ENCODE peak calls at places on chromosomes 1 and 21, in five cellular contexts. One of them, this sample, is unnamed.

GRCh38 chr1:176374967-176375569 is 87.9 kb upstream of the PAPPA2 start:
- DNase-seq in naive thymus-derived CD4-positive, alpha-beta T cell: peak
- DNase-seq in upper lobe of right lung: peak
- DNase-seq in Panc1: peak
- DNase-seq in heart left ventricle: peak
- DNase-seq in this sample: peak

GRCh38 chr1:25754421-25755195 is 45.4 kb upstream of the SELENON start:
- DNase-seq in naive thymus-derived CD4-positive, alpha-beta T cell: no peak
- DNase-seq in upper lobe of right lung: no peak
- DNase-seq in Panc1: no peak
- DNase-seq in heart left ventricle: no peak
- DNase-seq in this sample: no peak

GRCh38 chr21:28822882-28823335 is 169.8 kb downstream of the LTN1 start:
- DNase-seq in heart left ventricle: no peak
- DNase-seq in Panc1: no peak
- DNase-seq in upper lobe of right lung: no peak
- DNase-seq in naive thymus-derived CD4-positive, alpha-beta T cell: no peak
- DNase-seq in this sample: no peak

GRCh38 chr1:47393141-47393540 is 22.9 kb upstream of the FOXE3 start:
- DNase-seq in Panc1: no peak
- DNase-seq in upper lobe of right lung: no peak
- DNase-seq in naive thymus-derived CD4-positive, alpha-beta T cell: no peak
- DNase-seq in heart left ventricle: no peak
- DNase-seq in this sample: no peak

GRCh38 chr1:159089184-159089791 is 12.7 kb upstream of the AIM2 start:
- DNase-seq in upper lobe of right lung: no peak
- DNase-seq in Panc1: no peak
- DNase-seq in naive thymus-derived CD4-positive, alpha-beta T cell: no peak
- DNase-seq in heart left ventricle: no peak
- DNase-seq in this sample: no peak

GRCh38 chr1:83029916-83030315 is 969.0 kb downstream of the TTLL7 start:
- DNase-seq in naive thymus-derived CD4-positive, alpha-beta T cell: no peak
- DNase-seq in heart left ventricle: no peak
- DNase-seq in upper lobe of right lung: no peak
- DNase-seq in Panc1: no peak
- DNase-seq in this sample: no peak

GRCh38 chr21:35321322-35322200 is 272.5 kb upstream of the RUNX1 start:
- DNase-seq in Panc1: no peak
- DNase-seq in heart left ventricle: no peak
- DNase-seq in upper lobe of right lung: no peak
- DNase-seq in naive thymus-derived CD4-positive, alpha-beta T cell: no peak
- DNase-seq in this sample: no peak

GRCh38 chr1:183920651-183921050 is 115.7 kb downstream of the RGL1 start:
- DNase-seq in Panc1: no peak
- DNase-seq in upper lobe of right lung: no peak
- DNase-seq in naive thymus-derived CD4-positive, alpha-beta T cell: no peak
- DNase-seq in heart left ventricle: no peak
- DNase-seq in this sample: no peak

GRCh38 chr1:229694053-229694693 is 68.1 kb downstream of the URB2 start:
- DNase-seq in naive thymus-derived CD4-positive, alpha-beta T cell: no peak
- DNase-seq in heart left ventricle: peak
- DNase-seq in upper lobe of right lung: peak
- DNase-seq in Panc1: no peak
- DNase-seq in this sample: no peak

GRCh38 chr1:222618880-222619321 is 1.0 kb downstream of the MIA3 start:
- DNase-seq in naive thymus-derived CD4-positive, alpha-beta T cell: peak
- DNase-seq in upper lobe of right lung: peak
- DNase-seq in Panc1: no peak
- DNase-seq in heart left ventricle: no peak
- DNase-seq in this sample: no peak

GRCh38 chr1:208829601-208830000 is 585.4 kb upstream of the PLXNA2 start:
- DNase-seq in Panc1: no peak
- DNase-seq in naive thymus-derived CD4-positive, alpha-beta T cell: no peak
- DNase-seq in heart left ventricle: no peak
- DNase-seq in upper lobe of right lung: no peak
- DNase-seq in this sample: no peak

GRCh38 chr21:42672699-42673458 is 19.5 kb downstream of the PDE9A start:
- DNase-seq in naive thymus-derived CD4-positive, alpha-beta T cell: no peak
- DNase-seq in upper lobe of right lung: no peak
- DNase-seq in Panc1: no peak
- DNase-seq in heart left ventricle: no peak
- DNase-seq in this sample: peak

GRCh38 chr1:14875781-14876564 is 277.5 kb downstream of the KAZN start:
- DNase-seq in heart left ventricle: no peak
- DNase-seq in upper lobe of right lung: no peak
- DNase-seq in Panc1: no peak
- DNase-seq in naive thymus-derived CD4-positive, alpha-beta T cell: no peak
- DNase-seq in this sample: no peak

GRCh38 chr1:81717230-81717629 is 83.5 kb upstream of the ADGRL2 start:
- DNase-seq in upper lobe of right lung: no peak
- DNase-seq in naive thymus-derived CD4-positive, alpha-beta T cell: no peak
- DNase-seq in heart left ventricle: no peak
- DNase-seq in Panc1: no peak
- DNase-seq in this sample: no peak

GRCh38 chr1:94329986-94330385 is 88.2 kb upstream of the ABCD3 start:
- DNase-seq in heart left ventricle: peak
- DNase-seq in Panc1: no peak
- DNase-seq in upper lobe of right lung: no peak
- DNase-seq in naive thymus-derived CD4-positive, alpha-beta T cell: no peak
- DNase-seq in this sample: no peak

GRCh38 chr1:245356891-245357585 is 202.3 kb downstream of the KIF26B start:
- DNase-seq in heart left ventricle: no peak
- DNase-seq in Panc1: no peak
- DNase-seq in upper lobe of right lung: no peak
- DNase-seq in naive thymus-derived CD4-positive, alpha-beta T cell: no peak
- DNase-seq in this sample: no peak

GRCh38 chr1:89855413-89856123 is 34.7 kb downstream of the LRRC8D start:
- DNase-seq in Panc1: no peak
- DNase-seq in upper lobe of right lung: no peak
- DNase-seq in heart left ventricle: no peak
- DNase-seq in naive thymus-derived CD4-positive, alpha-beta T cell: no peak
- DNase-seq in this sample: no peak

GRCh38 chr1:9595156-9595967 is 6.7 kb downstream of the TMEM201 start:
- DNase-seq in Panc1: no peak
- DNase-seq in heart left ventricle: no peak
- DNase-seq in naive thymus-derived CD4-positive, alpha-beta T cell: no peak
- DNase-seq in upper lobe of right lung: no peak
- DNase-seq in this sample: no peak

GRCh38 chr1:9593492-9594465 is 5.1 kb downstream of the TMEM201 start:
- DNase-seq in heart left ventricle: peak
- DNase-seq in upper lobe of right lung: peak
- DNase-seq in Panc1: no peak
- DNase-seq in naive thymus-derived CD4-positive, alpha-beta T cell: peak
- DNase-seq in this sample: no peak

GRCh38 chr1:9595968-9596340 is 7.2 kb downstream of the TMEM201 start:
- DNase-seq in heart left ventricle: no peak
- DNase-seq in naive thymus-derived CD4-positive, alpha-beta T cell: no peak
- DNase-seq in Panc1: no peak
- DNase-seq in upper lobe of right lung: no peak
- DNase-seq in this sample: no peak

GRCh38 chr1:9593147-9593491 is 4.4 kb downstream of the TMEM201 start:
- DNase-seq in naive thymus-derived CD4-positive, alpha-beta T cell: no peak
- DNase-seq in upper lobe of right lung: no peak
- DNase-seq in Panc1: no peak
- DNase-seq in heart left ventricle: no peak
- DNase-seq in this sample: no peak

DNA sequence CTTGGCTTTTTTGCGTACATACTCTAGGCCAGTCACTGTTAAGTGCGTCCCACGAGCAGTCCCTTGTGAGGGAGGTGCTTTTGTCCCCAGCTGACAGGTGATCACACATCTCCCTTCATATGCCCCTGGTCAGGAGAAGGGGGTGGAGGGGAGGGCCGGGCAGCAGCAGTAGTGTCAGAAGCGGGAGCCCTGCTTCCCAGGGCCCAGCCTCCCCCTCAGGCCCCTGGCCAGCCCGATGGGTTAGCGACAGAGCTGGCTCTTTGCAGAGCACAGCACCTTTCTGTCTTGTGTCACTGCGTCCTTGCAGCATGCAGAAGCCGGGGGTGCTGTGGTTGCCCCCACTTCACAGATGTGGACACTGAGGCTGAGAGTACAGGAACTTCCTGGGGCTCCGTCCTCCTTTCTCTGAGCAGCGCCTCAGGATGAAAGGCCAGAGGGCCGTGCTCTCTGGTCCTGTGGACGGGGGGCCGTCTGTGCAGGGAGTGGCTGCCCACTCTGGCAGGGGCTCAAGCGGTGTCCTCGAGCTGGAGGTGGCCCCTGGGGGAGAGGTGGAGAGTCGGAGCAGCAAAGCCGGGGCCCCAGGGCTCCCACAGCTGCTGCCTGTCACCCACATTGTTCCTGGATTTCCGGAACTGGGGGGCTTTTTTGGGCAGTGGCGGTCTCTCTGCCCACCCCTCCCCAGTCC is 5.9 kb downstream of the TMEM201 start:
- DNase-seq in naive thymus-derived CD4-positive, alpha-beta T cell: no peak
- DNase-seq in heart left ventricle: no peak
- DNase-seq in upper lobe of right lung: no peak
- DNase-seq in Panc1: no peak
- DNase-seq in this sample: no peak
- H3K4me3 ChIP-seq in naive thymus-derived CD4-positive, alpha-beta T cell: no peak
- H3K4me3 ChIP-seq in heart left ventricle: no peak
- H3K4me3 ChIP-seq in upper lobe of right lung: no peak
- H3K4me3 ChIP-seq in Panc1: no peak
- H3K4me3 ChIP-seq in this sample: no peak

GRCh38 chr1:231232870-231233734 is 7.9 kb upstream of the GNPAT start:
- DNase-seq in Panc1: no peak
- DNase-seq in upper lobe of right lung: no peak
- DNase-seq in heart left ventricle: no peak
- DNase-seq in naive thymus-derived CD4-positive, alpha-beta T cell: no peak
- DNase-seq in this sample: no peak

GRCh38 chr1:231235526-231235925 is 5.5 kb upstream of the GNPAT start:
- DNase-seq in Panc1: no peak
- DNase-seq in heart left ventricle: no peak
- DNase-seq in upper lobe of right lung: no peak
- DNase-seq in naive thymus-derived CD4-positive, alpha-beta T cell: no peak
- DNase-seq in this sample: no peak

GRCh38 chr1:231236131-231236571 is 4.9 kb upstream of the GNPAT start:
- DNase-seq in upper lobe of right lung: no peak
- DNase-seq in Panc1: no peak
- DNase-seq in heart left ventricle: no peak
- DNase-seq in naive thymus-derived CD4-positive, alpha-beta T cell: no peak
- DNase-seq in this sample: no peak

GRCh38 chr1:231233735-231234417 is 7.1 kb upstream of the GNPAT start:
- DNase-seq in Panc1: no peak
- DNase-seq in naive thymus-derived CD4-positive, alpha-beta T cell: no peak
- DNase-seq in heart left ventricle: no peak
- DNase-seq in upper lobe of right lung: no peak
- DNase-seq in this sample: no peak

GRCh38 chr1:231234506-231234905 is 6.5 kb upstream of the GNPAT start:
- DNase-seq in naive thymus-derived CD4-positive, alpha-beta T cell: no peak
- DNase-seq in heart left ventricle: no peak
- DNase-seq in Panc1: no peak
- DNase-seq in upper lobe of right lung: no peak
- DNase-seq in this sample: no peak
- H3K27ac ChIP-seq in naive thymus-derived CD4-positive, alpha-beta T cell: no peak
- H3K27ac ChIP-seq in heart left ventricle: no peak
- H3K27ac ChIP-seq in Panc1: no peak
- H3K27ac ChIP-seq in upper lobe of right lung: no peak
- H3K27ac ChIP-seq in this sample: no peak

GRCh38 chr1:153611024-153611352 is 1.9 kb downstream of the S100A16 start:
- DNase-seq in Panc1: no peak
- DNase-seq in upper lobe of right lung: no peak
- DNase-seq in naive thymus-derived CD4-positive, alpha-beta T cell: no peak
- DNase-seq in heart left ventricle: no peak
- DNase-seq in this sample: no peak
- H3K4me3 ChIP-seq in Panc1: peak
- H3K4me3 ChIP-seq in upper lobe of right lung: no peak
- H3K4me3 ChIP-seq in naive thymus-derived CD4-positive, alpha-beta T cell: no peak
- H3K4me3 ChIP-seq in heart left ventricle: no peak
- H3K4me3 ChIP-seq in this sample: no peak

DNA sequence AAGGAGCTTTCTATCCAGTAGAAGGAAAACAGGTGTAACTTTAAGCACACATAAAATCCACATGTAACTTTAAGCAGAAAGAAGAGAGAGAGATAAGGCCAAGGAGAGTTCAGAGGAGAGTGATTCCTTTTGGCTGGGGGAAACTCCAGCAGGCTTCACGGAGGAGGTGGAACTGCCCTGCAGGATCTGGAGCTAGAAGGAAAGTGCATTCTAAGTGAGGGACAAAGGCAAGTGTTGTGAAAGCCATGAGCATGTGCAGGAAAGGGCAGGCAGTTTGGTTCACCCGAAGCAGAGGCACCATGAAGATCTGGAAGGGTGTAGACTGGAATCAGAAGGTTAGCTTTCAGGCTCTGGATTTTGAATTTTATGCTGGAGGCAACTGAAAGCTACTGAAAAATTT is 46.3 kb downstream of the GADD45A start:
- DNase-seq in heart left ventricle: no peak
- DNase-seq in upper lobe of right lung: no peak
- DNase-seq in Panc1: no peak
- DNase-seq in naive thymus-derived CD4-positive, alpha-beta T cell: no peak
- DNase-seq in this sample: no peak
- H3K27ac ChIP-seq in heart left ventricle: no peak
- H3K27ac ChIP-seq in upper lobe of right lung: no peak
- H3K27ac ChIP-seq in Panc1: no peak
- H3K27ac ChIP-seq in naive thymus-derived CD4-positive, alpha-beta T cell: no peak
- H3K27ac ChIP-seq in this sample: no peak

GRCh38 chr1:76868916-76869315 is 1.6 kb downstream of the ST6GALNAC5 start:
- DNase-seq in upper lobe of right lung: no peak
- DNase-seq in naive thymus-derived CD4-positive, alpha-beta T cell: no peak
- DNase-seq in heart left ventricle: no peak
- DNase-seq in Panc1: no peak
- DNase-seq in this sample: no peak
- H3K4me3 ChIP-seq in upper lobe of right lung: peak
- H3K4me3 ChIP-seq in naive thymus-derived CD4-positive, alpha-beta T cell: peak
- H3K4me3 ChIP-seq in heart left ventricle: peak
- H3K4me3 ChIP-seq in Panc1: no peak
- H3K4me3 ChIP-seq in this sample: peak

GRCh38 chr1:8381618-8382017 is 63.7 kb downstream of the SLC45A1 start:
- DNase-seq in naive thymus-derived CD4-positive, alpha-beta T cell: no peak
- DNase-seq in heart left ventricle: no peak
- DNase-seq in Panc1: no peak
- DNase-seq in upper lobe of right lung: no peak
- DNase-seq in this sample: no peak

GRCh38 chr1:8382051-8382505 is 64.2 kb downstream of the SLC45A1 start:
- DNase-seq in heart left ventricle: no peak
- DNase-seq in naive thymus-derived CD4-positive, alpha-beta T cell: no peak
- DNase-seq in Panc1: no peak
- DNase-seq in upper lobe of right lung: no peak
- DNase-seq in this sample: no peak

GRCh38 chr1:8384577-8384976 is 66.7 kb downstream of the SLC45A1 start:
- DNase-seq in heart left ventricle: no peak
- DNase-seq in Panc1: no peak
- DNase-seq in naive thymus-derived CD4-positive, alpha-beta T cell: no peak
- DNase-seq in upper lobe of right lung: no peak
- DNase-seq in this sample: no peak

GRCh38 chr1:8382608-8383525 is 65.0 kb downstream of the SLC45A1 start:
- DNase-seq in naive thymus-derived CD4-positive, alpha-beta T cell: no peak
- DNase-seq in Panc1: no peak
- DNase-seq in heart left ventricle: no peak
- DNase-seq in upper lobe of right lung: no peak
- DNase-seq in this sample: no peak

DNA sequence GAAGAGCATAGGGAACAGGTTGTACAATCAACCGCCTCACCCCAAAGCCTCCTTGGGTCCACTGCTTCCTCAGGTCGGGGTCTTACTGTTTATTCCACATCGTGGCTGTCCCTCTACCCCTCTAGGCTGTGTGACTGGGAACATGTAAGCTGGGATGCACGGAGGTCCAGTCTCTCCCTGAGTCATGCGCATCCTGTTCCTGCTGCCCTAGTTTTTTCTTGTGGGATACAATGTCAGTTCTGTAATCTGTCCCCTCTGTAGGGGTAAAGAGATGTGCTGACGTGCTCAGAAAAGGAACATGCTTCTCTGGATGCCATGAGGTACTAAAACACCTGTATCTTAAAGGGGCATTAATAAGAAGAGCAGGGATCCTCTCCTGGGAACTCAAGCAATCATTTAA is 66.2 kb downstream of the SLC45A1 start:
- DNase-seq in upper lobe of right lung: no peak
- DNase-seq in naive thymus-derived CD4-positive, alpha-beta T cell: no peak
- DNase-seq in Panc1: no peak
- DNase-seq in heart left ventricle: no peak
- DNase-seq in this sample: no peak
- H3K27ac ChIP-seq in upper lobe of right lung: no peak
- H3K27ac ChIP-seq in naive thymus-derived CD4-positive, alpha-beta T cell: peak
- H3K27ac ChIP-seq in Panc1: peak
- H3K27ac ChIP-seq in heart left ventricle: peak
- H3K27ac ChIP-seq in this sample: no peak